ENCODE peak calls at places on chromosomes 4 and X, in eight cellular contexts. S, T, K, C, Y, Q, X and A are unnamed samples.

GRCh38 chrX:150503898-150504219 is 64.6 kb upstream of the MTM1 start:
- DNase-seq in S (no peak), X (peak; percentile 18), C (no peak), Q (no peak), Y (no peak), K (peak; percentile 44), T (no peak), A (no peak)

GRCh38 chr4:84455697-84456096 is 43.4 kb downstream of the NKX6-1 start:
- DNase-seq in X (no peak), T (no peak), S (no peak), K (no peak), Q (no peak), C (no peak), Y (no peak), A (no peak)

GRCh38 chr4:149784018-149784417 is 31.6 kb downstream of the IQCM start:
- DNase-seq in X (peak; percentile 76), S (peak; percentile 68), K (no peak), C (no peak), Y (peak; percentile 22), Q (no peak), T (no peak), A (no peak)

GRCh38 chrX:34332336-34332735 is 200.2 kb upstream of the FAM47A start:
- DNase-seq in C (no peak), X (peak; percentile 4), Y (no peak), Q (no peak), K (no peak), T (no peak), S (peak; percentile 1), A (no peak)

GRCh38 chr4:94856030-94856429 is 98.3 kb downstream of the BMPR1B start:
- DNase-seq in S (no peak), K (no peak), T (no peak), Q (no peak), C (no peak), Y (no peak), X (no peak), A (no peak)

GRCh38 chrX:26558719-26559386 is 342.9 kb downstream of the MAGEB5 start:
- DNase-seq in T (no peak), C (peak; percentile 12), X (no peak), Y (no peak), S (no peak), Q (no peak), K (no peak), A (no peak)

GRCh38 chr4:8641931-8642650 is 49.5 kb downstream of the CPZ start:
- DNase-seq in T (no peak), S (no peak), C (no peak), Q (no peak), X (no peak), Y (no peak), K (peak; percentile 15), A (no peak)

GRCh38 chr4:153260152-153260551 is 55.9 kb downstream of the TRIM2 start:
- DNase-seq in Y (no peak), X (no peak), C (no peak), S (no peak), Q (no peak), T (no peak), K (no peak), A (no peak)

GRCh38 chrX:48957477-48957826 is at the start of gene OTUD5:
- DNase-seq in C (peak; percentile 57), T (peak; percentile 89), Y (no peak), Q (peak; percentile 32), X (no peak), S (no peak), K (peak; percentile 61), A (peak; percentile 72)

GRCh38 chr4:139582044-139582443 is 26.0 kb upstream of the SETD7 start:
- DNase-seq in K (no peak), Q (no peak), T (no peak), C (no peak), Y (no peak), S (no peak), X (no peak), A (peak; percentile 5)

GRCh38 chr4:72971572-72971971 is 97.9 kb downstream of the COX18 start:
- DNase-seq in C (no peak), X (peak; percentile 91), T (no peak), K (no peak), S (peak; percentile 90), Q (no peak), Y (peak; percentile 91), A (no peak)

GRCh38 chr4:94455081-94455480 is 3.3 kb downstream of the PDLIM5 start:
- DNase-seq in C (no peak), X (peak; percentile 70), K (peak; percentile 50), Y (peak; percentile 63), Q (no peak), T (no peak), S (peak; percentile 88), A (no peak)

GRCh38 chr4:176492648-176493302 is 173.0 kb downstream of the SPCS3 start:
- DNase-seq in X (peak; percentile 14), Q (no peak), S (peak; percentile 72), T (no peak), K (no peak), C (no peak), Y (peak; percentile 32), A (no peak)